ENCODE peak calls at places on chromosome 11, in eight cellular contexts. W is PC-3, N is aorta, L is heart right ventricle, H is transverse colon, C is cardiac muscle cell, F is SJSA1, V is GM23248. P is an unnamed sample. For H3K4me1, the result is how much of the 10 kb centered on the place peaks cover.

GRCh38 chr11:2929880-2930704 is 872 bp upstream of the PHLDA2 start:
- DNase-seq in V (peak), L (no peak), F (peak), H (peak), C (peak), N (peak), W (peak), P (no peak)

GRCh38 chr11:73982595-73982989 is at the start of gene UCP2:
- DNase-seq in C (peak), W (peak), F (no peak), V (peak), H (peak), L (peak), N (peak), P (peak)

GRCh38 chr11:123378096-123378495 is 52.0 kb upstream of the GRAMD1B start:
- DNase-seq in F (no peak), H (no peak), N (no peak), V (no peak), W (peak), L (no peak), C (no peak), P (no peak)

GRCh38 chr11:82398300-82398815 is 335.3 kb downstream of the FAM181B start:
- DNase-seq in L (no peak), N (no peak), V (no peak), W (no peak), C (no peak), F (no peak), H (no peak), P (peak)

GRCh38 chr11:114501901-114502300 is 57.8 kb downstream of the NXPE1 start:
- DNase-seq in H (no peak), F (peak), N (no peak), W (peak), V (peak), C (no peak), L (no peak), P (no peak)

GRCh38 chr11:29336727-29337212 is 680.1 kb downstream of the KCNA4 start:
- DNase-seq in V (peak), H (no peak), L (no peak), N (no peak), C (peak), F (peak), W (no peak), P (no peak)

GRCh38 chr11:123505546-123506299 is 75.7 kb downstream of the GRAMD1B start:
- DNase-seq in W (no peak), V (no peak), N (no peak), H (no peak), L (no peak), C (no peak), F (no peak), P (no peak)

GRCh38 chr11:35927730-35928129 is 16.1 kb upstream of the LDLRAD3 start:
- DNase-seq in F (no peak), C (peak), N (peak), V (peak), W (peak), H (peak), L (no peak), P (peak)

GRCh38 chr11:76770642-76771445 is 12.3 kb upstream of the TSKU start:
- DNase-seq in W (peak), F (peak), H (peak), V (peak), L (no peak), C (peak), N (no peak), P (peak)

GRCh38 chr11:41282436-41282835 is 177.0 kb downstream of the LRRC4C start:
- DNase-seq in W (peak), H (no peak), V (no peak), C (no peak), F (no peak), L (no peak), N (no peak), P (no peak)

GRCh38 chr11:6481924-6482275 is 599 bp downstream of the TIMM10B start:
- DNase-seq in W (no peak), L (no peak), F (no peak), V (peak), N (no peak), H (no peak), C (peak), P (no peak)

GRCh38 chr11:35115688-35116030 is 23.3 kb upstream of the CD44 start:
- DNase-seq in C (no peak), N (no peak), W (no peak), V (no peak), L (no peak), F (no peak), H (no peak), P (no peak)

GRCh38 chr11:35629914-35630313 is 11.7 kb downstream of the FJX1 start:
- DNase-seq in W (peak), C (peak), F (peak), V (peak), N (no peak), H (no peak), L (no peak), P (no peak)

GRCh38 chr11:2584812-2585565 is 114.8 kb downstream of the KCNQ1OT1 start:
- DNase-seq in F (no peak), L (no peak), N (peak), C (no peak), V (no peak), W (no peak), H (no peak), P (peak)

GRCh38 chr11:24622262-24622661 is 125.4 kb downstream of the LUZP2 start:
- DNase-seq in N (no peak), H (no peak), L (no peak), V (no peak), C (no peak), W (no peak), F (no peak), P (no peak)

GRCh38 chr11:9990221-9990973 is 303.6 kb downstream of the SBF2 start:
- DNase-seq in F (no peak), V (peak), H (no peak), W (peak), L (no peak), N (no peak), C (peak), P (no peak)

GRCh38 chr11:8356731-8357504 is 93.2 kb upstream of the LMO1 start:
- DNase-seq in H (no peak), N (peak), F (no peak), W (no peak), L (no peak), V (peak), C (peak), P (no peak)

GRCh38 chr11:2099523-2100316 is 39.5 kb downstream of the IGF2 start:
- DNase-seq in H (peak), W (peak), C (peak), V (no peak), L (no peak), F (no peak), N (peak), P (no peak)

GRCh38 chr11:9076046-9076445 is 15.4 kb downstream of the SCUBE2 start:
- DNase-seq in N (no peak), V (no peak), H (no peak), C (no peak), F (no peak), L (no peak), W (no peak), P (no peak)

GRCh38 chr11:17765381-17766359 is 31.1 kb downstream of the KCNC1 start:
- DNase-seq in V (peak), L (no peak), N (peak), W (no peak), F (no peak), H (no peak), C (no peak), P (no peak)

GRCh38 chr11:104120493-104121200 is 43.3 kb downstream of the PDGFD start:
- DNase-seq in H (no peak), W (no peak), N (no peak), C (no peak), F (no peak), L (no peak), V (no peak), P (no peak)

GRCh38 chr11:25319068-25319467 is 822.2 kb downstream of the LUZP2 start:
- DNase-seq in F (no peak), L (no peak), H (no peak), N (no peak), W (peak), C (no peak), V (no peak), P (no peak)

GRCh38 chr11:1118755-1119275 is 38.9 kb upstream of the MUC5AC start:
- DNase-seq in F (no peak), W (no peak), V (no peak), L (no peak), C (no peak), N (no peak), H (no peak), P (peak)

GRCh38 chr11:36753960-36754359 is 155.9 kb upstream of the RAG2 start:
- DNase-seq in W (no peak), H (no peak), V (no peak), F (no peak), L (no peak), N (no peak), C (no peak), P (no peak)

GRCh38 chr11:76617553-76618265 is 52.8 kb downstream of the LRRC32 start:
- DNase-seq in F (no peak), C (peak), W (no peak), N (peak), L (no peak), V (peak), H (no peak), P (no peak)

GRCh38 chr11:33039274-33040126 is at the start of gene TCP11L1:
- DNase-seq in F (peak), L (peak), W (peak), H (peak), N (peak), C (peak), V (peak), P (peak)

GRCh38 chr11:119371067-119371601 is 10.4 kb downstream of the USP2 start:
- DNase-seq in F (no peak), N (peak), H (no peak), V (no peak), C (no peak), W (no peak), L (no peak), P (no peak)
- H3K4me1 ChIP-seq in F (under half), N (under half), H (half or more), V (under half), C (half or more), W (under half), L (half or more), P (half or more)

GRCh38 chr11:48043111-48043997 is 63.0 kb downstream of the PTPRJ start:
- DNase-seq in C (no peak), N (no peak), W (no peak), H (no peak), L (no peak), V (no peak), F (no peak), P (no peak)
- H3K27ac ChIP-seq in C (no peak), N (no peak), W (no peak), H (peak), L (no peak), V (no peak), F (no peak), P (no peak)

DNA sequence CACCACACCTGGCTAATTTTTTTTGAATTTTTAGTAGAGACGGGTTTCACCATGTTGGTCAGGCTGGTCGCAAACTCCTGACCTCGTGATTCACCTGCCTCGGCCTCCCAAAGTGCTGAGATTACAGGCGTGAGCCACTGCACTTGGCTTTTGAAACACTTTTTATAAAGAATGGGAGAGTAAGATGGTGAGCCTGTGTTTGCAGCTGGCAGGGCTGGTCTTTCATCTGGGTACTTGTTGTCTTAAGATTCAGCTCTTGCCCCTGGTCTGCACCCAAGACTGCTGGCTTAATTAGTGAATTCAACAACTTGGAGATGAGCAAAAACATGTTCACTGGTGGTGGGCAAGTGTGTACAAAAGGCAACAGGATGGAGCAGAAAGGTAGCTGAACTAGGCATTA is 4.0 kb downstream of the TSPAN18 start:
- DNase-seq in W (no peak), F (no peak), H (no peak), L (no peak), C (no peak), N (no peak), V (no peak), P (no peak)
- H3K4me1 ChIP-seq in W (under half), F (under half), H (under half), L (half or more), C (half or more), N (under half), V (under half), P (half or more)

DNA sequence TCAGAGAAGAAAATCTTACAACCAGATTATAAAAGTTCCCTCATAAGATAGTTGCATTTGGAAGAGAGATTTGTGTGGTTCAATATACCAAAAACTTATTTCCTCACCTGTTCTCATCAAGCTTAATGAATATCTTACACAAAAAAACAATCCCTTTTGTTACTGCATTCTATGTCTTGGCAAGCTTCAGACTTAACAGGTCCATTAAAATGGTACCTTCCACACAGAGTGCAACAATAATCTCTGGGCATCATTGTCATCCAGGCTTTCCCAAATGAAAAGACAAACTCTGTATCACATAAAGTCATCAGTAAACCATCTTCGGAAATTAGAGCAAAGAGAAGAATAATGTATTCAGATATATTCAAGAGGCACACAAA is 739.6 kb upstream of the API5 start:
- DNase-seq in F (no peak), V (no peak), N (no peak), L (no peak), H (no peak), C (no peak), W (no peak), P (no peak)
- H3K27ac ChIP-seq in F (no peak), V (no peak), N (no peak), L (no peak), H (no peak), C (no peak), W (no peak), P (no peak)

GRCh38 chr11:64810271-64810890 is at the start of gene MEN1:
- DNase-seq in F (peak), H (peak), W (peak), C (peak), V (peak), L (peak), N (peak), P (peak)

GRCh38 chr11:64814712-64815187 is 4.4 kb upstream of the MEN1 start:
- DNase-seq in F (no peak), V (no peak), L (no peak), W (no peak), C (no peak), H (no peak), N (no peak), P (no peak)

GRCh38 chr11:64810891-64811272 is 531 bp upstream of the MEN1 start:
- DNase-seq in F (no peak), H (peak), L (no peak), N (no peak), C (no peak), V (no peak), W (no peak), P (peak)

GRCh38 chr11:64817476-64817875 is 7.1 kb upstream of the MEN1 start:
- DNase-seq in L (no peak), H (no peak), F (no peak), C (no peak), W (no peak), V (no peak), N (no peak), P (no peak)

DNA sequence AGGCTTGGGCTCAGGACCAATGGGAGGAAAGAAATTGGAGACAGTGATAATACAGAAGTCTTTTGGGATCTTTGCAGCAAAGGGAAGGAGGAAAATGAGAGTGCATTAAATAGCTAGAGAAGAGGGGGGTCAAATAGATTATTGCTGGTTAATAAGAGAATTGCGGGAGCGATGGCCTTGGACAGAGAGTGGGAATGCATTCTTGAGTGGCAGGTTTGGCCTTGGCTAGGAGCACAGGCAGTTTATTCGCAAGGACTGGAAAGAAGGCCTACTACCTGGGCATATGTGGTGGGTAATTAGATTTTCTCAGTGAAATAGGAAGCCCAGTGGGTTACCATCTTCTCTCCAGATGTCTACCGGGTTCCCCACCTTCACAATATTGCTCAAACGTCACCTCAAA is 3.5 kb upstream of the MEN1 start:
- DNase-seq in F (no peak), N (no peak), V (no peak), H (no peak), C (no peak), L (no peak), W (no peak), P (no peak)
- H3K4me1 ChIP-seq in F (under half), N (under half), V (under half), H (under half), C (under half), L (under half), W (under half), P (under half)

DNA sequence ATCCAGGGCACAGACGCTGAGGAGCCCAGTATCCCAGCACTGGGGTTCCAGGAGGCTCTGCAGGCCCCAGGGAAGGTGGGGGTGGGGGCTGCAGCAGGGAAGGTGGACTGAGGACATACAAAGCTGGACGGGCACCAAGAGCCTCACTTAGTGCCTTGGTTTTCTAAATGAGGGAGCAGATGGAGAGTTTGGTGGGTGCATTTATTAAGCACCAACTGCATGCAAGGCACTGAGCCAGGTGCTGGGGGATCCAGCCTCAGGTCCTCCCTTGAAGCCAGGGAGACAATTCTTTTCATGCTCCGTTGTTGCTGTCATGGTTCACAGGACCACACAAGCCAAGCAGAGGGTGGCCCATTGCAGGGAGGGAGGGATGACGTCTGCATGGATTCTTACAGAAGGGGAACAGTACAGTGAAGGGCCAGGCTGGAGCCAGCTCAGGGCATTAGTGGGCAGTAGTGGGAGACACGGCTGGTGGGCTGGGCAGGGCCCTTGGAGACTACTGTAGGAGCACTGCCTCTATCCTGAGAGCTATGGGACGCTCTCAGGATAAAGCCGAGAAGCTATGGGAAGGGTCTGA is 65.0 kb downstream of the MACROD1 start:
- DNase-seq in W (no peak), V (no peak), H (no peak), L (no peak), C (no peak), F (no peak), N (no peak), P (no peak)
- H3K27ac ChIP-seq in W (no peak), V (no peak), H (no peak), L (no peak), C (no peak), F (no peak), N (no peak), P (no peak)

P was measured in adrenal gland.